ENCODE peak calls at places on chromosomes 5 and 9, in six cellular contexts. T is aorta, F is uterus, U is heart left ventricle, Q is stomach, I is Peyer's patch. L is an unnamed sample. For H3K4me1, the result is how much of the 10 kb centered on the place peaks cover.

GRCh38 chr9:17063535-17064135 is 71.2 kb upstream of the CNTLN start:
- DNase-seq in U (no peak), I (peak), Q (no peak), T (no peak), F (no peak), L (no peak)

GRCh38 chr5:163024936-163025335 is 412.5 kb upstream of the CCNG1 start:
- DNase-seq in I (no peak), F (no peak), T (no peak), U (no peak), Q (no peak), L (no peak)

GRCh38 chr9:27369591-27369990 is 72.6 kb upstream of the EQTN start:
- DNase-seq in F (no peak), U (no peak), T (no peak), Q (no peak), I (no peak), L (no peak)

GRCh38 chr5:102853680-102854079 is 98.6 kb downstream of the PAM start:
- DNase-seq in I (no peak), U (no peak), F (no peak), Q (no peak), T (no peak), L (no peak)

GRCh38 chr5:10856646-10857332 is 95.8 kb upstream of the DAP start:
- DNase-seq in U (peak), I (peak), F (peak), T (peak), Q (peak), L (no peak)

GRCh38 chr5:122351416-122352157 is 39.5 kb downstream of the SNCAIP start:
- DNase-seq in U (no peak), T (no peak), F (no peak), I (no peak), Q (no peak), L (no peak)

GRCh38 chr5:139985733-139986132 is 57.4 kb downstream of the NRG2 start:
- DNase-seq in F (no peak), Q (no peak), U (peak), T (no peak), I (no peak), L (peak)

GRCh38 chr5:9361835-9362234 is 184.0 kb downstream of the SEMA5A start:
- DNase-seq in I (peak), T (no peak), Q (peak), F (peak), U (no peak), L (peak)

GRCh38 chr9:88523056-88523455 is 11.9 kb upstream of the NXNL2 start:
- DNase-seq in T (no peak), Q (no peak), I (no peak), F (no peak), U (no peak), L (no peak)

GRCh38 chr9:130030821-130031481 is 12.0 kb downstream of the FNBP1 start:
- DNase-seq in I (no peak), U (no peak), F (no peak), Q (no peak), T (no peak), L (no peak)

GRCh38 chr9:115691097-115691496 is 462.5 kb upstream of the PAPPA start:
- DNase-seq in T (no peak), Q (no peak), F (no peak), I (no peak), U (no peak), L (no peak)

GRCh38 chr5:6478793-6479192 is 30.1 kb downstream of the UBE2QL1 start:
- DNase-seq in I (no peak), F (no peak), U (no peak), Q (peak), T (no peak), L (no peak)

GRCh38 chr5:54742417-54742889 is 224.9 kb downstream of the SNX18 start:
- DNase-seq in U (peak), Q (peak), F (no peak), I (no peak), T (no peak), L (no peak)

GRCh38 chr9:22307013-22307711 is 139.5 kb upstream of the DMRTA1 start:
- DNase-seq in T (no peak), Q (peak), U (no peak), F (no peak), I (no peak), L (no peak)

GRCh38 chr5:130109152-130109551 is 204.9 kb downstream of the CHSY3 start:
- DNase-seq in F (no peak), Q (no peak), I (no peak), U (no peak), T (no peak), L (no peak)

GRCh38 chr9:118693645-118694044 is 675.6 kb downstream of the BRINP1 start:
- DNase-seq in U (no peak), T (no peak), Q (no peak), F (no peak), I (no peak), L (no peak)

GRCh38 chr5:4651811-4652565 is 488.1 kb upstream of the ADAMTS16 start:
- DNase-seq in F (no peak), Q (no peak), I (no peak), T (no peak), U (no peak), L (no peak)

GRCh38 chr9:135214054-135214640 is 126.7 kb downstream of the OLFM1 start:
- DNase-seq in Q (no peak), U (peak), I (no peak), T (peak), F (no peak), L (no peak)

GRCh38 chr5:146548781-146549449 is 32.9 kb upstream of the GPR151 start:
- DNase-seq in F (no peak), T (no peak), I (no peak), Q (no peak), U (no peak), L (no peak)

GRCh38 chr9:94056442-94056974 is 27.8 kb upstream of the PTPDC1 start:
- DNase-seq in I (no peak), Q (no peak), T (no peak), U (no peak), F (no peak), L (no peak)

GRCh38 chr9:742104-742503 is 99.4 kb upstream of the DMRT1 start:
- DNase-seq in T (no peak), U (no peak), I (no peak), Q (no peak), F (no peak), L (no peak)
- H3K4me1 ChIP-seq in T (under half), U (half or more), I (under half), Q (under half), F (under half), L (half or more)

GRCh38 chr9:127418037-127418471 is 6.1 kb upstream of the ZNF79 start:
- DNase-seq in Q (no peak), I (no peak), U (no peak), F (no peak), T (no peak), L (no peak)

GRCh38 chr9:127417130-127418036 is 6.8 kb upstream of the ZNF79 start:
- DNase-seq in F (no peak), Q (no peak), T (no peak), I (no peak), U (no peak), L (no peak)

GRCh38 chr9:127421057-127421456 is 3.1 kb upstream of the ZNF79 start:
- DNase-seq in U (no peak), I (no peak), F (no peak), T (no peak), Q (no peak), L (no peak)

GRCh38 chr9:127422133-127422782 is 1.9 kb upstream of the ZNF79 start:
- DNase-seq in F (no peak), I (no peak), U (no peak), T (no peak), Q (no peak), L (no peak)

DNA sequence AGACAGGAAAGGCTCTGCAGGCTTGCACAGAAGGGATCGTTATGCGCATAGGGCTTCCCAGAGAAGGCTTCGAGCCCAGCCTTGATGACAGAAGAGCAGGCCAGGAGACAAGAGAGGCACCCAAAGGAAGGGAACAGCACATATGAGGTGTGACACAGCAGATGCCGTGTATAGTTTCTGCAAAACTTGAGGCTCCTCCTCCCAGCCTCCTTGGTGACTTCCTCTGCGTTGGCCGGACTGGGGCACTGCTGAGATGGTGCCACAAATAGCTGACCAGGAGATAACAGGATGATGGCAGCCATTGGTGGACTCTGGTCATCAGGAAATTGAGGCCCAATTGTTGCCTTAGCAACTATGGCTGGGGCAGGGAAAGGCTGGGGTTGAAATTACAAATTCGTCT is 4.9 kb upstream of the ZNF79 start:
- DNase-seq in Q (no peak), T (no peak), U (no peak), I (no peak), F (no peak), L (no peak)
- H3K27ac ChIP-seq in Q (peak), T (no peak), U (no peak), I (no peak), F (no peak), L (no peak)

GRCh38 chr5:134436523-134437339 is 25.1 kb upstream of the CDKN2AIPNL start:
- DNase-seq in U (peak), F (peak), I (peak), T (peak), Q (peak), L (peak)

GRCh38 chr5:134438641-134439621 is 27.2 kb upstream of the CDKN2AIPNL start:
- DNase-seq in I (peak), T (peak), F (peak), U (peak), Q (peak), L (peak)

GRCh38 chr5:134438268-134438622 is 26.6 kb upstream of the CDKN2AIPNL start:
- DNase-seq in I (no peak), F (no peak), T (no peak), U (no peak), Q (no peak), L (peak)

GRCh38 chr5:134435525-134435924 is 23.8 kb upstream of the CDKN2AIPNL start:
- DNase-seq in Q (no peak), F (no peak), I (no peak), U (no peak), T (no peak), L (peak)

DNA sequence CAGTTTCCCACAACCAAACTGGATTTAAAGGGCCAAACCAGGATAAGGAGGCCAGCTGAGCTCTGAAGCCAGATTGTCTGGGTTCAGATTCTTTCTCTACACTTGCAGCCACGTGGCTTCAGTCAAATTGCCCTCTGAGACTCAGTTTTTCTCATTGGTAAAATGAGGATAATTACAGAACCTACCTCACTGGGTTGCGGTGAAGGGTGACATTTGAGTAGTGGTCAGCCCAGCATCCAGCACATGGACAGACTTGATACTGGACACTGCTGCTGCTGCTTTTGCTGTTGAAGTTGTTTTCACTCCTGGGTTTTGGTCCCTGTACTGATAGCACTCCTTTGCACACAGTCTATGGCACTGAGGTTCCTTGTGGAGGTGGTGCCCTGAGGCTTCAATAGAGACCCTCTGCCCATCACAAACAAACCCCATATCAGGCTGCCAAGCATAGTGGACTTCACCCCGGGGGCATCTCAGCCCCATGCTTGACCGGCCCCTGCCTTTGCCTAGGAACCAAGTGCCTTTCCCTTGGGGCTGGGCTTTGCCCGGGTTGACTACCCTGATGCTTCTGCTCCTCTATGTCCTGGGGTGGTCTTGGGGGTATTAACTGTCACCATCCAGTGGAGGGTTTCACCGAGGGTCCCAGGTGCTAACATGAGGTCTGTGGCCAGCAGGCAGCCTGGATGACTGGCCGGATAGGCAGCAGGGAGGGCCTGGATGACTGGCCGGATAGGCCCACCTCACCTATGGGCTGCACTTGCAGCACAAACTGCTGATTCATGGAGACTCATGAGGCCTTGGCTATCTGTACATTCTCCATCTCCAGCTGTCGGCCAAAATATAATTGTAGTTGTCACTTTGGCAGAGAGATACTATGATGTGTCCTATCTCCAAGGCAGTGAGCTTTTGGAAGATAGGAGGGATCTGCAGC is 25.9 kb upstream of the CDKN2AIPNL start:
- DNase-seq in F (no peak), Q (no peak), T (no peak), I (no peak), U (no peak), L (no peak)
- H3K4me1 ChIP-seq in F (under half), Q (under half), T (under half), I (under half), U (under half), L (half or more)

DNA sequence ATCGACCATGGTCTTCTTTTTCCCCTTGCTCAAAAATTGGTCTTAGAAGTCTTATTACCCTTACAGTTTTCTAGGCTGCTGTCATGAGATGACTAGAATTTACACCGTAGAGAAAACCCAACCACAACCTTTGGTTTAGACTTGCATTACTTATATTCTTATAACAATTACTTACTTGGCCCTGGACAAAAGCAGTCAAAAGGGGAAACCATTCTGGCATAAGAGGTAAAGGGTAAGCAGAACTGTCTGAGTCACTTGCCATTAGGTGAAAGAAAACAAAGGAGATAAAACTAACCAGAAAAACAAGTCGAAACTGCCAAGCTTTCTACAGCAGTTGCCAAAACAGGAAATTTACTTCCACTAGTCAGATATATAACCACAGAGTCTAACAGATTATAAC is 17.9 kb downstream of the TMEM245 start:
- DNase-seq in I (no peak), F (no peak), Q (no peak), T (no peak), U (no peak), L (no peak)
- H3K27ac ChIP-seq in I (no peak), F (peak), Q (peak), T (no peak), U (peak), L (peak)

GRCh38 chr9:14245901-14246525 is 67.9 kb downstream of the NFIB start:
- DNase-seq in F (no peak), I (no peak), U (no peak), T (no peak), Q (no peak), L (no peak)

GRCh38 chr9:14248149-14248548 is 65.8 kb downstream of the NFIB start:
- DNase-seq in T (no peak), Q (no peak), U (no peak), I (no peak), F (no peak), L (no peak)

GRCh38 chr9:14246951-14247350 is 67.0 kb downstream of the NFIB start:
- DNase-seq in T (no peak), I (no peak), U (no peak), F (no peak), Q (no peak), L (no peak)

GRCh38 chr9:14249527-14249926 is 64.4 kb downstream of the NFIB start:
- DNase-seq in F (no peak), I (no peak), T (no peak), Q (no peak), U (no peak), L (no peak)

DNA sequence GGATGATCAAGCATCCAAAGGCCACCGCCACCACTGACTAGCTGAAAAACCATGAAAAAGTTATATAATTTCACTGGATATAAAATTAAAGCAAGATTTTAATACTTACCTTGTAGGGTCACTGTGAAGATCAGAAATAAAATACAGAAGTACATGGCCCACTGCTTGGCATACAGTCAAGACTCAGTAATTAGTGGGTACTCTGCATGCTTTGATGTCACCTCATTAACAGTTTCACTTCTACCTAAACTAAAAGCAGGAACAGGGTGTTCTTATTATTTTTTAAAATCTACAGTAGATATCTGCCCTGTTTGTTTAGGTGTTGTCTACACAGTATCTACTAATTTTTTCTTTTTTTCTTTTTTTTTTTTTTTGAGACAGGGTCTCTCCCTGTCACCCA is 66.4 kb downstream of the NFIB start:
- DNase-seq in T (no peak), F (no peak), U (no peak), I (no peak), Q (no peak), L (no peak)
- H3K4me1 ChIP-seq in T (under half), F (under half), U (half or more), I (under half), Q (under half), L (half or more)

DNA sequence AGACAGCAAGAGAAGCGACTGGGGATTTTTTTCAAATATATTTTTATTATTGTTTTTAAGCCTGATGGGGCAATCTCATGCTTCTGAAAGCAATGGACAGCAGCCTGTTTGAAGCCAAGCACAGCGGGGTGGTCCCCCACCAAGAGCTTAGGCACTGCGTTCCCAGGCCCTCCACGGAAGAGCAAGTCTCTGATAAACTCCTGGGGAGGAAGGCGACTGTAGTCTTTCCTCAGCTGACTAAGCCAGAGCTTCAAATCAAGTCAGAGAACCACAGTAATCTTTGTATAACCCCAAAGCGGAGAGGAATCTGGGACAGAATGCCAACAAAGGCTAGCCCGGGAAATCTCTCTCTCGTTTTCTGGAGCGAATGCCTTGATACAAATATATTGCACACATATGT is 54.4 kb downstream of the ARSB start:
- DNase-seq in T (no peak), Q (no peak), I (no peak), F (no peak), U (no peak), L (no peak)
- H3K27ac ChIP-seq in T (no peak), Q (no peak), I (no peak), F (no peak), U (no peak), L (no peak)

GRCh38 chr5:178230879-178231735 is 1.5 kb downstream of the PHYKPL start:
- DNase-seq in T (no peak), Q (no peak), I (peak), U (peak), F (no peak), L (no peak)

GRCh38 chr5:178234121-178234752 is 1.6 kb upstream of the PHYKPL start:
- DNase-seq in F (no peak), U (peak), I (no peak), T (no peak), Q (no peak), L (no peak)

GRCh38 chr5:178231736-178232123 is 872 bp downstream of the PHYKPL start:
- DNase-seq in U (no peak), F (peak), Q (no peak), T (no peak), I (no peak), L (peak)

GRCh38 chr5:178232124-178232919 is at the start of gene PHYKPL:
- DNase-seq in I (peak), U (peak), T (peak), Q (peak), F (peak), L (peak)

GRCh38 chr5:178232920-178233429 is 373 bp upstream of the PHYKPL start:
- DNase-seq in U (peak), T (no peak), Q (no peak), I (no peak), F (no peak), L (no peak)
- H3K4me1 ChIP-seq in U (half or more), T (under half), Q (under half), I (under half), F (under half), L (half or more)

DNA sequence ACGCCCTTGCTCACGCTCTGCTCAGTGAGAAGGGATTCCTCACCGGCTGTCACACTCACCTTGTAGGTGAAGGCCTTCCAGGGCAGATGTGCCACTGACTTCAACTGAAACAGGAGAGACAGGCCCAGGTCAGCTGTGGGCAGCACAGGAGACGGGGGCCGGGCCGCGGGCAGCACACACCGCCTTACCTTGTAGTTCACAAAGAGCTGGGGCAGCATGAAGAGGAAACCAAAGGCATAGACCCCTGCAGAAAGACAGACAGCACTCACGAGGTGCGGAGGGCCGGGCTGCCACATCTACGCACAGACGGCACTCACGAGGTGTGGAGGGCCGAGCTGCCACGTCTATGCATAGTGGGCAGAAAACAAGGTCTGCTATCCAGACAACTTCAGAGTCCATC is 23.3 kb downstream of the CLPTM1L start:
- DNase-seq in U (no peak), F (no peak), T (peak), Q (no peak), I (peak), L (no peak)
- H3K27ac ChIP-seq in U (no peak), F (no peak), T (no peak), Q (peak), I (no peak), L (no peak)

GRCh38 chr9:4503103-4503502 is 12.8 kb downstream of the SLC1A1 start:
- DNase-seq in T (no peak), I (no peak), Q (no peak), F (no peak), U (no peak), L (no peak)
- H3K4me1 ChIP-seq in T (under half), I (under half), Q (under half), F (under half), U (under half), L (under half)